ENCODE peak calls at places on chromosomes 2 and 18, in six cellular contexts. One of them, this sample, is unnamed.

GRCh38 chr18:43485565-43485964 is 208.3 kb upstream of the SYT4 start:
- DNase-seq in heart right ventricle: no peak
- DNase-seq in ovary: no peak
- DNase-seq in H1: no peak
- DNase-seq in PC-3: no peak
- DNase-seq in Peyer's patch: no peak
- DNase-seq in this sample: no peak

GRCh38 chr2:206556357-206556949 is 85.8 kb upstream of the FAM237A start:
- DNase-seq in heart right ventricle: no peak
- DNase-seq in ovary: no peak
- DNase-seq in H1: no peak
- DNase-seq in PC-3: peak; percentile 77
- DNase-seq in Peyer's patch: no peak
- DNase-seq in this sample: peak; percentile 9

GRCh38 chr2:25528173-25528572 is 145.2 kb downstream of the DTNB start:
- DNase-seq in heart right ventricle: no peak
- DNase-seq in ovary: no peak
- DNase-seq in H1: no peak
- DNase-seq in PC-3: peak; percentile 69
- DNase-seq in Peyer's patch: no peak
- DNase-seq in this sample: peak; percentile 75

GRCh38 chr2:36468463-36469266 is 113.1 kb downstream of the CRIM1 start:
- DNase-seq in heart right ventricle: no peak
- DNase-seq in ovary: no peak
- DNase-seq in H1: no peak
- DNase-seq in PC-3: no peak
- DNase-seq in Peyer's patch: no peak
- DNase-seq in this sample: no peak

GRCh38 chr2:182761903-182762302 is 45.8 kb downstream of the DNAJC10 start:
- DNase-seq in heart right ventricle: no peak
- DNase-seq in ovary: no peak
- DNase-seq in H1: no peak
- DNase-seq in PC-3: no peak
- DNase-seq in Peyer's patch: no peak
- DNase-seq in this sample: no peak

GRCh38 chr2:197113221-197113831 is 186.8 kb upstream of the PGAP1 start:
- DNase-seq in heart right ventricle: no peak
- DNase-seq in ovary: no peak
- DNase-seq in H1: no peak
- DNase-seq in PC-3: peak; percentile 61
- DNase-seq in Peyer's patch: no peak
- DNase-seq in this sample: no peak

GRCh38 chr2:30026091-30027055 is 105.0 kb upstream of the ALK start:
- DNase-seq in heart right ventricle: peak; percentile 25
- DNase-seq in ovary: peak; percentile 16
- DNase-seq in H1: peak; percentile 74
- DNase-seq in PC-3: peak; percentile 96
- DNase-seq in Peyer's patch: no peak
- DNase-seq in this sample: peak; percentile 94

GRCh38 chr2:85180322-85181092 is 47.3 kb downstream of the TCF7L1 start:
- DNase-seq in heart right ventricle: no peak
- DNase-seq in ovary: no peak
- DNase-seq in H1: no peak
- DNase-seq in PC-3: no peak
- DNase-seq in Peyer's patch: no peak
- DNase-seq in this sample: no peak

GRCh38 chr2:75238670-75239330 is 39.5 kb upstream of the TACR1 start:
- DNase-seq in heart right ventricle: no peak
- DNase-seq in ovary: no peak
- DNase-seq in H1: no peak
- DNase-seq in PC-3: peak; percentile 84
- DNase-seq in Peyer's patch: no peak
- DNase-seq in this sample: peak; percentile 63

GRCh38 chr2:149716687-149717086 is 129.1 kb upstream of the MMADHC start:
- DNase-seq in heart right ventricle: no peak
- DNase-seq in ovary: no peak
- DNase-seq in H1: no peak
- DNase-seq in PC-3: no peak
- DNase-seq in Peyer's patch: no peak
- DNase-seq in this sample: no peak

GRCh38 chr2:20884829-20885228 is 61.9 kb upstream of the LDAH start:
- DNase-seq in heart right ventricle: no peak
- DNase-seq in ovary: no peak
- DNase-seq in H1: no peak
- DNase-seq in PC-3: no peak
- DNase-seq in Peyer's patch: no peak
- DNase-seq in this sample: no peak

GRCh38 chr18:7844418-7844817 is 277.3 kb downstream of the PTPRM start:
- DNase-seq in heart right ventricle: no peak
- DNase-seq in ovary: no peak
- DNase-seq in H1: no peak
- DNase-seq in PC-3: peak; percentile 52
- DNase-seq in Peyer's patch: no peak
- DNase-seq in this sample: peak; percentile 74

GRCh38 chr2:232898592-232899541 is 28.8 kb downstream of the SNORC start:
- DNase-seq in heart right ventricle: no peak
- DNase-seq in ovary: no peak
- DNase-seq in H1: no peak
- DNase-seq in PC-3: no peak
- DNase-seq in Peyer's patch: no peak
- DNase-seq in this sample: no peak

GRCh38 chr18:9115984-9116383 is 13.5 kb downstream of the NDUFV2 start:
- DNase-seq in heart right ventricle: no peak
- DNase-seq in ovary: no peak
- DNase-seq in H1: no peak
- DNase-seq in PC-3: no peak
- DNase-seq in Peyer's patch: no peak
- DNase-seq in this sample: no peak

GRCh38 chr2:145017149-145017548 is 497.2 kb upstream of the ZEB2 start:
- DNase-seq in heart right ventricle: no peak
- DNase-seq in ovary: no peak
- DNase-seq in H1: no peak
- DNase-seq in PC-3: no peak
- DNase-seq in Peyer's patch: no peak
- DNase-seq in this sample: no peak

GRCh38 chr2:218436992-218437391 is 18.1 kb downstream of the VIL1 start:
- DNase-seq in heart right ventricle: no peak
- DNase-seq in ovary: no peak
- DNase-seq in H1: no peak
- DNase-seq in PC-3: no peak
- DNase-seq in Peyer's patch: peak; percentile 34
- DNase-seq in this sample: no peak

GRCh38 chr2:237967463-237967871 is 653 bp downstream of the UBE2F start:
- DNase-seq in heart right ventricle: no peak
- DNase-seq in ovary: peak; percentile 56
- DNase-seq in H1: peak; percentile 55
- DNase-seq in PC-3: peak; percentile 11
- DNase-seq in Peyer's patch: peak; percentile 56
- DNase-seq in this sample: no peak

GRCh38 chr2:18209934-18210639 is 331.6 kb downstream of the KCNS3 start:
- DNase-seq in heart right ventricle: no peak
- DNase-seq in ovary: no peak
- DNase-seq in H1: no peak
- DNase-seq in PC-3: peak; percentile 78
- DNase-seq in Peyer's patch: no peak
- DNase-seq in this sample: peak; percentile 96

GRCh38 chr2:231228223-231228622 is 29.8 kb downstream of the ARMC9 start:
- DNase-seq in heart right ventricle: no peak
- DNase-seq in ovary: no peak
- DNase-seq in H1: no peak
- DNase-seq in PC-3: no peak
- DNase-seq in Peyer's patch: peak; percentile 77
- DNase-seq in this sample: no peak

GRCh38 chr18:25229858-25230257 is 122.1 kb downstream of the ZNF521 start:
- DNase-seq in heart right ventricle: no peak
- DNase-seq in ovary: no peak
- DNase-seq in H1: no peak
- DNase-seq in PC-3: no peak
- DNase-seq in Peyer's patch: no peak
- DNase-seq in this sample: no peak

GRCh38 chr18:62523255-62523588 is 397 bp downstream of the ZCCHC2 start:
- DNase-seq in heart right ventricle: no peak
- DNase-seq in ovary: no peak
- DNase-seq in H1: no peak
- DNase-seq in PC-3: no peak
- DNase-seq in Peyer's patch: no peak
- DNase-seq in this sample: no peak

GRCh38 chr18:78901923-78902794 is 77.5 kb upstream of the SALL3 start:
- DNase-seq in heart right ventricle: no peak
- DNase-seq in ovary: no peak
- DNase-seq in H1: no peak
- DNase-seq in PC-3: no peak
- DNase-seq in Peyer's patch: no peak
- DNase-seq in this sample: no peak

GRCh38 chr2:189569295-189569925 is 11.2 kb downstream of the SLC40A1 start:
- DNase-seq in heart right ventricle: no peak
- DNase-seq in ovary: no peak
- DNase-seq in H1: no peak
- DNase-seq in PC-3: no peak
- DNase-seq in Peyer's patch: no peak
- DNase-seq in this sample: no peak

GRCh38 chr18:3889803-3890202 is 439.8 kb downstream of the TGIF1 start:
- DNase-seq in heart right ventricle: no peak
- DNase-seq in ovary: peak; percentile 16
- DNase-seq in H1: no peak
- DNase-seq in PC-3: no peak
- DNase-seq in Peyer's patch: no peak
- DNase-seq in this sample: peak; percentile 23

DNA sequence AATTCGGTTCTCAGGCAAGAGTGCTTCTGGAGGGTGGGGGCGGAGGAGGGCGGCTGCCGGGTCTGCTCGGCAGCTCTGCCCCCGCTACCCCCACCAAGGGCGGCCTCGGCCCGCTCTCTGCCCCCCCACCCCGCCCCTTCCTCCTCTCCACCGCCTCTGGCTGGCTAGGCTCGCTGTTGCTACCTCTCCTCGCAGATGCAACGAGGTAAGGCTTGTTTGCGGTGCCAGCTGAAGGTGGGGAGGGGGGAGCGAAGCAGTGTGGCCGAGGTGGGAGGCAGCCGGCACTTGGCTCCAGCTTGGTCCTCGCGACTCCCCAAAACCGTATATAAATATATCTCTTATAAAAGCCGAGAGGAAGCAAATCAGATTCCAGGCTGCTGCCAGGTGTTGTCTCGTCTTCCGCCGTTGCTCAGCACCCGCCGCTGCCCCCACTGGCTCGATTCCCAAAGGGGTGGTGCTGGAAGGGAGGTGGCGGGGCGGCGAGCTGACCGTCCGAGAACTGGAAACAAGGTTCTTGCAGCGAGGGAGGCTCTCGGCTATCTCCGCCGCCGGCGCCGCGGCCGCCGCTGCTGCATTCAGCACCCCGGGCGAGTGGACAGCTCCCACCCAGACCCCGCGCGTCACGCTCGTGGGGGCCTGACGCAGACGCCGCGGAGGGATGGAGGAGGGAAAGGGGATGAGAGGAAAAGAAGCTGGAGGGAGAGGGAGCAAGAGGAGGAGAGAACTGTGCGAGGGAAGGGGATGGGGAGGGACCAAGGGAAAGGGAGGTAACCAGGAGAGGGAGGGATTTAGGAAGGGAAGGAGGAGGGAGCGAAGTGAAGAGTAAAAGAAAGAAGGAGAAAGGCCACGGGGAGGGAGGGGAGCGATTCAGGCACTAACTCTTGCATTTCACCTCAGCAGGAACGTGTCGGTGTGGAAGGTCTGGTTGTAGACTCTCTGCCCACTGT is at the start of gene MARCHF4:
- DNase-seq in heart right ventricle: peak; percentile 66
- DNase-seq in ovary: peak; percentile 90
- DNase-seq in H1: peak; percentile 97
- DNase-seq in PC-3: peak; percentile 74
- DNase-seq in Peyer's patch: peak; percentile 56
- DNase-seq in this sample: peak; percentile 78
- H3K4me1 ChIP-seq in heart right ventricle: no peaks in the 10 kb centered on the region
- H3K4me1 ChIP-seq in ovary: peaks cover 4% of the 10 kb centered on the region
- H3K4me1 ChIP-seq in H1: peaks cover 10% of the 10 kb centered on the region
- H3K4me1 ChIP-seq in PC-3: peaks cover 25% of the 10 kb centered on the region
- H3K4me1 ChIP-seq in Peyer's patch: peaks cover 10% of the 10 kb centered on the region
- H3K4me1 ChIP-seq in this sample: peaks cover 28% of the 10 kb centered on the region

GRCh38 chr2:81324046-81324445 is 1019.5 kb upstream of the LRRTM1 start:
- DNase-seq in heart right ventricle: no peak
- DNase-seq in ovary: no peak
- DNase-seq in H1: no peak
- DNase-seq in PC-3: peak; percentile 59
- DNase-seq in Peyer's patch: no peak
- DNase-seq in this sample: no peak
- TF ChIP-seq CTCF in heart right ventricle: no peak
- TF ChIP-seq CTCF in ovary: no peak
- TF ChIP-seq CTCF in H1: no peak
- TF ChIP-seq CTCF in PC-3: peak; percentile 68
- TF ChIP-seq CTCF in Peyer's patch: peak; percentile 36
- TF ChIP-seq CTCF in this sample: peak; percentile 20

DNA sequence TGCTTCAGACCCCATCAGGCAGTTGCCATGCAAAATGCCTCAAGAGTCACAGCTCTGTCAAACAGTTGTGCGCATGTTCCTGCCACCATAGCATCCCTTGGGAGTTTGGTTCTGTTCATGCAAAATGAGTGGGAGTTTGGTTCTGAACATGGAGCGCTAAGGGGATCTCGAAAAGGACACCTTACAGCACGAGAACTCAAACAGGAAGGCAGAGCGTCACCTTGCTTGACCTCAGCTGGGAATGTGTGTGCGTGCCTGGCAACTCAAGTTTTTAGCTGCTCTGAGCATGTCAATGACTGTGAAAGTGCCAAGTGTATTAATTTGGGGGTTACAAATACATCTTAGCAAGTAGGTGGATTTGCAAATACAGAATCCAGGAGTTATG is 16.6 kb downstream of the MALL start:
- DNase-seq in heart right ventricle: peak; percentile 28
- DNase-seq in ovary: no peak
- DNase-seq in H1: no peak
- DNase-seq in PC-3: no peak
- DNase-seq in Peyer's patch: peak; percentile 17
- DNase-seq in this sample: no peak
- H3K4me1 ChIP-seq in heart right ventricle: peaks cover 6% of the 10 kb centered on the region
- H3K4me1 ChIP-seq in ovary: no peaks in the 10 kb centered on the region
- H3K4me1 ChIP-seq in H1: no peaks in the 10 kb centered on the region
- H3K4me1 ChIP-seq in PC-3: peaks cover 51% of the 10 kb centered on the region
- H3K4me1 ChIP-seq in Peyer's patch: peaks cover 33% of the 10 kb centered on the region
- H3K4me1 ChIP-seq in this sample: peaks cover 25% of the 10 kb centered on the region

GRCh38 chr2:54347622-54348021 is 91.6 kb upstream of the TSPYL6 start:
- DNase-seq in heart right ventricle: no peak
- DNase-seq in ovary: no peak
- DNase-seq in H1: no peak
- DNase-seq in PC-3: no peak
- DNase-seq in Peyer's patch: no peak
- DNase-seq in this sample: no peak

GRCh38 chr2:54336136-54336976 is 80.3 kb upstream of the TSPYL6 start:
- DNase-seq in heart right ventricle: no peak
- DNase-seq in ovary: no peak
- DNase-seq in H1: no peak
- DNase-seq in PC-3: no peak
- DNase-seq in Peyer's patch: no peak
- DNase-seq in this sample: no peak

GRCh38 chr2:54336977-54337255 is 80.9 kb upstream of the TSPYL6 start:
- DNase-seq in heart right ventricle: no peak
- DNase-seq in ovary: no peak
- DNase-seq in H1: no peak
- DNase-seq in PC-3: no peak
- DNase-seq in Peyer's patch: no peak
- DNase-seq in this sample: no peak

GRCh38 chr2:54342603-54343002 is 86.6 kb upstream of the TSPYL6 start:
- DNase-seq in heart right ventricle: no peak
- DNase-seq in ovary: no peak
- DNase-seq in H1: no peak
- DNase-seq in PC-3: no peak
- DNase-seq in Peyer's patch: no peak
- DNase-seq in this sample: no peak

GRCh38 chr2:54341656-54342055 is 85.6 kb upstream of the TSPYL6 start:
- DNase-seq in heart right ventricle: no peak
- DNase-seq in ovary: no peak
- DNase-seq in H1: no peak
- DNase-seq in PC-3: no peak
- DNase-seq in Peyer's patch: no peak
- DNase-seq in this sample: no peak
- TF ChIP-seq CTCF in heart right ventricle: peak; percentile 51
- TF ChIP-seq CTCF in ovary: no peak
- TF ChIP-seq CTCF in H1: no peak
- TF ChIP-seq CTCF in PC-3: peak; percentile 36
- TF ChIP-seq CTCF in Peyer's patch: no peak
- TF ChIP-seq CTCF in this sample: peak; percentile 31